ENCODE peak calls at places on chromosomes 1 and 21, in nine cellular contexts. P is IMR-90, U is adrenal gland, J is spleen, Y is K562, E is esophagus squamous epithelium, N is testis, B is body of pancreas, C is GM12892. I is an unnamed sample.

GRCh38 chr1:205961405-205961804 is 18.1 kb upstream of the SLC26A9 start:
- DNase-seq in P (no peak), U (no peak), J (no peak), Y (no peak), E (no peak), N (no peak), B (peak; percentile 32), C (no peak), I (no peak)

GRCh38 chr1:50458507-50458906 is 35.3 kb upstream of the DMRTA2 start:
- DNase-seq in P (no peak), U (no peak), J (no peak), Y (no peak), E (no peak), N (no peak), B (no peak), C (no peak), I (no peak)

GRCh38 chr1:207219979-207220889 is 101.2 kb upstream of the CD55 start:
- DNase-seq in P (no peak), U (no peak), J (no peak), Y (no peak), E (no peak), N (no peak), B (no peak), C (no peak), I (no peak)

GRCh38 chr1:205554016-205554811 is 49.7 kb downstream of the CDK18 start:
- DNase-seq in P (no peak), U (no peak), J (no peak), Y (no peak), E (no peak), N (no peak), B (no peak), C (no peak), I (no peak)

GRCh38 chr21:32770514-32771133 is 931 bp downstream of the PAXBP1 start:
- DNase-seq in P (peak; percentile 8), U (no peak), J (no peak), Y (no peak), E (no peak), N (peak; percentile 48), B (no peak), C (no peak), I (peak; percentile 12)

GRCh38 chr1:229148041-229148671 is 122.8 kb upstream of the RAB4A start:
- DNase-seq in P (no peak), U (no peak), J (no peak), Y (peak; percentile 67), E (no peak), N (peak; percentile 58), B (peak; percentile 86), C (no peak), I (no peak)

GRCh38 chr1:209797978-209798639 is 7.8 kb downstream of the IRF6 start:
- DNase-seq in P (no peak), U (no peak), J (no peak), Y (no peak), E (no peak), N (no peak), B (no peak), C (no peak), I (no peak)

GRCh38 chr1:96522927-96523326 is 198.7 kb upstream of the PTBP2 start:
- DNase-seq in P (no peak), U (no peak), J (no peak), Y (no peak), E (no peak), N (no peak), B (no peak), C (no peak), I (no peak)

GRCh38 chr1:101282314-101283087 is 45.7 kb downstream of the S1PR1 start:
- DNase-seq in P (peak; percentile 10), U (no peak), J (no peak), Y (no peak), E (no peak), N (no peak), B (no peak), C (no peak), I (no peak)

GRCh38 chr1:156920233-156921052 is at the start of gene LRRC71:
- DNase-seq in P (peak; percentile 64), U (peak; percentile 89), J (peak; percentile 87), Y (peak; percentile 96), E (no peak), N (peak; percentile 87), B (peak; percentile 70), C (peak; percentile 67), I (peak; percentile 85)

GRCh38 chr1:233540788-233541187 is 73.1 kb upstream of the KCNK1 start:
- DNase-seq in P (no peak), U (no peak), J (no peak), Y (no peak), E (no peak), N (no peak), B (no peak), C (no peak), I (no peak)

GRCh38 chr21:41726970-41727783 is 39.7 kb downstream of the RIPK4 start:
- DNase-seq in P (peak; percentile 42), U (no peak), J (no peak), Y (no peak), E (no peak), N (no peak), B (peak; percentile 55), C (no peak), I (peak; percentile 93)

GRCh38 chr1:228781801-228782661 is 46.8 kb downstream of the RHOU start:
- DNase-seq in P (no peak), U (no peak), J (no peak), Y (no peak), E (no peak), N (no peak), B (no peak), C (no peak), I (no peak)

GRCh38 chr1:21857142-21857839 is 45.2 kb downstream of the LDLRAD2 start:
- DNase-seq in P (no peak), U (no peak), J (no peak), Y (no peak), E (no peak), N (no peak), B (no peak), C (no peak), I (peak; percentile 54)

GRCh38 chr1:16020325-16020724 is 1.5 kb upstream of the CLCNKA start:
- DNase-seq in P (no peak), U (no peak), J (no peak), Y (no peak), E (no peak), N (no peak), B (no peak), C (no peak), I (no peak)

GRCh38 chr1:205588691-205589445 is 42.9 kb downstream of the ELK4 start:
- DNase-seq in P (peak; percentile 74), U (no peak), J (peak; percentile 72), Y (peak; percentile 66), E (no peak), N (peak; percentile 40), B (peak; percentile 41), C (no peak), I (peak; percentile 32)

GRCh38 chr1:86231076-86231475 is 74.5 kb upstream of the COL24A1 start:
- DNase-seq in P (no peak), U (no peak), J (no peak), Y (no peak), E (no peak), N (no peak), B (no peak), C (no peak), I (no peak)

GRCh38 chr1:153791856-153792253 is 16.6 kb downstream of the SLC27A3 start:
- DNase-seq in P (peak; percentile 72), U (no peak), J (peak; percentile 73), Y (no peak), E (no peak), N (no peak), B (no peak), C (no peak), I (peak; percentile 57)

GRCh38 chr1:171999756-172000155 is 158.5 kb downstream of the DNM3 start:
- DNase-seq in P (peak; percentile 10), U (no peak), J (no peak), Y (no peak), E (no peak), N (no peak), B (no peak), C (no peak), I (no peak)

GRCh38 chr1:178311164-178311563 is 185.6 kb downstream of the CLEC20A start:
- DNase-seq in P (peak; percentile 37), U (no peak), J (no peak), Y (no peak), E (no peak), N (no peak), B (no peak), C (no peak), I (no peak)

GRCh38 chr21:43603230-43603626 is 56.1 kb downstream of the HSF2BP start:
- DNase-seq in P (no peak), U (no peak), J (no peak), Y (no peak), E (no peak), N (no peak), B (peak; percentile 38), C (no peak), I (no peak)

GRCh38 chr1:77832889-77833288 is 53.4 kb downstream of the MIGA1 start:
- DNase-seq in P (peak; percentile 97), U (no peak), J (no peak), Y (no peak), E (no peak), N (no peak), B (no peak), C (no peak), I (no peak)

GRCh38 chr1:220872296-220872695 is 6.9 kb upstream of the HLX start:
- DNase-seq in P (no peak), U (no peak), J (no peak), Y (no peak), E (no peak), N (no peak), B (no peak), C (no peak), I (no peak)
- TF ChIP-seq POLR2A in P (no peak), U (no peak), J (no peak), Y (no peak), E (no peak), N (no peak), B (no peak), C (no peak), I (no peak)

GRCh38 chr1:174159253-174160108 is at the start of gene RABGAP1L:
- DNase-seq in P (peak; percentile 92), U (peak; percentile 94), J (peak; percentile 99), Y (peak; percentile 97), E (peak; percentile 65), N (peak; percentile 96), B (peak; percentile 96), C (peak; percentile 71), I (peak; percentile 80)
- TF ChIP-seq POLR2A in P (peak; percentile 68), U (peak; percentile 80), J (peak; percentile 40), Y (peak; percentile 96), E (no peak), N (peak; percentile 74), B (peak; percentile 91), C (peak; percentile 91), I (peak; percentile 72)

GRCh38 chr1:154970631-154971340 is at the start of gene SHC1:
- DNase-seq in P (peak; percentile 92), U (peak; percentile 97), J (peak; percentile 92), Y (peak; percentile 86), E (peak; percentile 38), N (peak; percentile 94), B (peak; percentile 83), C (peak; percentile 76), I (peak; percentile 90)
- TF ChIP-seq POLR2A in P (peak; percentile 94), U (peak; percentile 93), J (peak; percentile 75), Y (peak; percentile 79), E (peak; percentile 67), N (peak; percentile 83), B (peak; percentile 60), C (peak; percentile 26), I (peak; percentile 96)

DNA sequence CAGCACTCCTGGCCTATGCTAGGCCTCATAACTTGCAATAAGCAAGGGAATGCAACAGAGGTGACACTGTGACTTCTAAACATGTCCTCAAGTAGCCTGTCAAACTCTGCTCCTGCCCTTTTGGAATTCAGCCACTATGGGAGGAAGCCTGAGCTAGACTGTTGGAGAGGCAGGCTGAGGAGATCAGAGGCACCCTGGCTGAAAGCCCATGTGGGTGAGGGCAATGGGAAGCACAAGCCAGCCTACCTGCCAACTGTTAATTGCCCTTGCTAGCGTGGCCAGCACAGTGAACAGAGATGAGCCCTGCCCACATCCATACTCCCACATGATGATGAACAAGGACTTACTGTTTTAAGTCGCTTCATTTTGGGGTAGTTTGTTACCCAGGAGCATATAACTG is 17.7 kb downstream of the GNB1 start:
- DNase-seq in P (no peak), U (peak; percentile 86), J (peak; percentile 39), Y (no peak), E (no peak), N (peak; percentile 67), B (peak; percentile 30), C (no peak), I (no peak)
- TF ChIP-seq POLR2A in P (no peak), U (no peak), J (no peak), Y (no peak), E (no peak), N (no peak), B (no peak), C (no peak), I (no peak)